ENCODE peak calls at places on chromosomes 5 and 9, in four cellular contexts. Q, G, B and C are unnamed samples. For H3K9me3, the result is how much of the 10 kb centered on the place peaks cover.

GRCh38 chr5:179617930-179618329 is 5.5 kb downstream of the HNRNPH1 start:
- DNase-seq in Q (no peak), B (no peak), G (no peak), C (no peak)

GRCh38 chr5:147963948-147964693 is 57.8 kb upstream of the C5orf46 start:
- DNase-seq in G (no peak), Q (no peak), B (no peak), C (no peak)

GRCh38 chr9:109013678-109014145 is 413 bp upstream of the CTNNAL1 start:
- DNase-seq in G (no peak), Q (no peak), B (no peak), C (no peak)

GRCh38 chr5:122190156-122190555 is 60.8 kb downstream of the ZNF474 start:
- DNase-seq in B (no peak), Q (no peak), G (no peak), C (no peak)

GRCh38 chr9:76701441-76702031 is 62.7 kb upstream of the PCA3 start:
- DNase-seq in Q (no peak), G (no peak), B (no peak), C (no peak)

GRCh38 chr5:62299600-62299999 is 6.4 kb upstream of the KIF2A start:
- DNase-seq in B (peak), Q (no peak), G (no peak), C (no peak)

GRCh38 chr5:148179234-148179824 is 11.0 kb downstream of the SPINK14 start:
- DNase-seq in B (peak), G (no peak), Q (peak), C (no peak)

GRCh38 chr9:110769667-110770066 is 101.1 kb downstream of the MUSK start:
- DNase-seq in Q (no peak), B (no peak), G (no peak), C (peak)

GRCh38 chr5:143506881-143507552 is 103.5 kb upstream of the NR3C1 start:
- DNase-seq in Q (peak), B (no peak), G (no peak), C (no peak)

GRCh38 chr5:136104311-136104975 is 28.2 kb upstream of the SMAD5 start:
- DNase-seq in Q (no peak), B (no peak), G (no peak), C (no peak)

GRCh38 chr5:140565780-140566095 is 1.1 kb downstream of the SLC35A4 start:
- DNase-seq in Q (no peak), B (no peak), G (no peak), C (no peak)

GRCh38 chr9:28720746-28721145 is 1147.5 kb upstream of the C9orf72 start:
- DNase-seq in Q (no peak), G (no peak), B (no peak), C (no peak)

GRCh38 chr5:66744040-66744439 is 147.8 kb downstream of the MAST4 start:
- DNase-seq in Q (no peak), B (no peak), G (peak), C (no peak)

GRCh38 chr9:74499111-74499601 is 2.0 kb downstream of the RORB start:
- DNase-seq in B (no peak), G (no peak), Q (no peak), C (no peak)

GRCh38 chr9:133002147-133003070 is 23.9 kb downstream of the GFI1B start:
- DNase-seq in G (no peak), B (no peak), Q (no peak), C (no peak)

GRCh38 chr9:4657426-4658159 is 4.5 kb upstream of the PLPP6 start:
- DNase-seq in Q (peak), G (no peak), B (no peak), C (no peak)

GRCh38 chr5:138274189-138274853 is at the start of gene GFRA3:
- DNase-seq in G (no peak), Q (no peak), B (peak), C (no peak)

DNA sequence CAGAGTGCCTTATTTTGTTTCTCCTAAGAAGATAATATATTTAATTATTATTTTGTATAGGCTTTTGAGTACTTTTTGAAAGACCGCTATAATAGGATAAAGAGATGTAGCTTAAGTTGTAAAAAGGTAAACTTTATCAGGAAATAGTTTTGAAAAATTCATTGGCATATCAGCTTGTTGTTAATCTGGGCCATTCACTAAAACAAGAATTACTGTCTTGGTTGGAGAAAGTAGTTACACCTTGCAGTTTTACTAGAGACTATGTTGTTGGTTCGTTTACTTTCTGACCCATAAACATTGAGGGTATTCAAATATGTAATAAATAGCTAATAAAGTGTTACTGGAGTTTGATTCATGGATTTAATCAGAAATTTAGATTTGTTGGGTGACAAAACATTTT is 33.7 kb downstream of the TNPO1 start:
- DNase-seq in Q (no peak), B (no peak), G (no peak), C (no peak)
- H3K27ac ChIP-seq in Q (peak), B (no peak), G (no peak), C (no peak)

GRCh38 chr5:180847053-180847452 is 14.0 kb downstream of the ZFP62 start:
- DNase-seq in Q (no peak), B (no peak), G (no peak), C (no peak)

GRCh38 chr5:180848265-180848664 is 12.8 kb downstream of the ZFP62 start:
- DNase-seq in G (no peak), Q (no peak), B (no peak), C (no peak)

GRCh38 chr5:180849827-180850226 is 11.2 kb downstream of the ZFP62 start:
- DNase-seq in Q (no peak), G (no peak), B (no peak), C (no peak)

GRCh38 chr5:180850434-180851078 is 10.5 kb downstream of the ZFP62 start:
- DNase-seq in B (no peak), G (no peak), Q (peak), C (no peak)

DNA sequence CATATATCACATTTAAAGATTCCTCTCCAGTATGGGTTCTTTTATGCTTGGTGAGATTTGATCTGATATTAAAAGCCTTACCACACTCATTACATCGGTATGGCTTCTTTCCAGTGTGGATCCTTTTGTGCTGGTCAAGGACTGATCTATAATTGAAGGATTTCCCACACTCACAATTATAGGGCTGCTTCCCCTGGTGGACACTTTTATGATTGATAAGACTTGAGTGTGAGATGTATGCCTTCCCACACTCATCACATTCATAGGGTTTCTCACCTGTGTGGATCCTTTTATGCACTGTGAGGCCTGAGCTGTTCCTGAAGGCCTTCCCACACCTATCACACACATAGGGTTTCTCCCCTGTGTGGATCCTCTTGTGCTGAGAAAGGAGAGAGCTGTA is 12.2 kb downstream of the ZFP62 start:
- DNase-seq in Q (peak), B (no peak), G (no peak), C (no peak)
- H3K9me3 ChIP-seq in Q (half or more), B (under half), G (under half), C (under half)

GRCh38 chr9:69452110-69452780 is 127.2 kb downstream of the ENTREP1 start:
- DNase-seq in Q (no peak), G (no peak), B (no peak), C (no peak)

GRCh38 chr9:69454327-69454726 is 129.3 kb downstream of the ENTREP1 start:
- DNase-seq in G (no peak), B (no peak), Q (no peak), C (no peak)

GRCh38 chr9:69453746-69454145 is 128.7 kb downstream of the ENTREP1 start:
- DNase-seq in Q (no peak), B (no peak), G (no peak), C (no peak)

GRCh38 chr9:69456201-69456600 is 131.2 kb downstream of the ENTREP1 start:
- DNase-seq in G (no peak), Q (no peak), B (no peak), C (no peak)

GRCh38 chr9:69455311-69455710 is 130.3 kb downstream of the ENTREP1 start:
- DNase-seq in Q (no peak), B (no peak), G (no peak), C (no peak)
- H3K4me3 ChIP-seq in Q (no peak), B (no peak), G (no peak), C (no peak)

DNA sequence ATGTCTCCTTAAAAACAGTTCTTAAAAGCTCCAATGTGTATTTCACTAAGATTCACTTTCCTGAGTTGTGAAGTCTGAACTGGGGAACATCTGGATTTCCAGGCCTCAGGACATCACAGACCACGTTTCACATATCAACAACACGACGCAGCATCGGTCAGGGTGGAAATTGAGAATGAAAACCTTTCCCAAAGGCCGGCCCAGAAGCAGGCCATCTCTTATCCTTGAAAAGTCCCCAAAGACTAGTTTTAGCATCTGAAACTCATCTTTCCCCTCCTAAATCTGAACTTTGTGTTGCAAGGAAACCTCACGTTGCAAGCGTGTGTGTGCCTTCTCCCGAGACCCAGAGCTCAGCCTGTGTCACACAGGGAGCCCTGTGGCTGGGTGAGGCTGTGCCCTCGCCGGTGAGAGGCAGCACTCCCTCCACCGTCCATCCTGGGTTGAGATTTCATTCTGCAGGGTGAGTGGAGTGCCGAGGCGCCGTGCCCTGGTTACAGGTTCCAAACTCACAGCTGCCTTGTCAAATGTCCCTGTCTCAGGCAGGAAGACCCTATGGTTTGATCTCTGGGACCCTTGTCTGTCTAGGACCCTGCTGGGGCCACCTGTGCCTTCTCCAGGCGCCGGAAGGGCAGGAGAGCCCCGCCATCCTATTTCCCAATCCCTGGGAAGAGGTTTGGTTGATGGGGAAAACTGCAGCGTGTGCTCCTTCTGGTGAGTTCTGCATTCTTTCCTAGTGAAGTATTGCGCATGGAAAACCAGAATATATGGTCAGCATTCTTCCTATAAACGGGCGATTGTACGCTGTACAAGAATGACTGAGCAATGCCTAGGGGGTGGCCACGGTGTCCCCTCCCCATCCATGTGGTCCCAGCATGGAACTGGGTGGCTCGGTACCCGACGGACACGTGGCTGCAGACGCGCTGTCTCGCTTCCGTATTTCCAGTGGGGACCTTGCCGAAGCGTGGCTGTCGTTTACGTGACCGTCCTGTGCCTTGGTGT is 96.1 kb upstream of the COL5A1 start:
- DNase-seq in G (peak), Q (no peak), B (no peak), C (no peak)
- H3K27ac ChIP-seq in G (peak), Q (no peak), B (no peak), C (peak)

DNA sequence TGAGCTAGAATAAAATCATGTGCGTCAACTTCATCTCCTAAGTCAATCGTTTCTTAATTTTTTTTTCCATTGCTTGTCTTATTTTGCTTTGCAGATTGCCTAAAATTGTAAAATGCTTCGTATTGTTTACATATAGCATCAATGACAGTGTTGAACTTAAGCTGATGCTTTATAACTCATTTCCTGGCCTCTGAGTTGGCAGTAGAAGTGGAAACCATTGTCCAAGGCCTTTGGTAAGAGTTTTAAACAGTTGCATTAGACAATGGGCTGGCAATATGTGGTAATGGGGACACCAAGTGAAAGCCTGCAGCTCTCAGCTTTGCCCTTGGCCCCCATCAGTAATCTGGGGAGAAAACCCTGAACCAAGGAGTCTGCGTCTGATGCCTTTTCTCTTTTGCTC is 154.8 kb upstream of the GAS1 start:
- DNase-seq in B (no peak), G (no peak), Q (no peak), C (no peak)
- H3K9me3 ChIP-seq in B (under half), G (under half), Q (under half), C (under half)

GRCh38 chr5:57191986-57192385 is 18.1 kb downstream of the GPBP1 start:
- DNase-seq in G (no peak), B (peak), Q (no peak), C (no peak)

GRCh38 chr5:57193757-57194413 is 20.0 kb downstream of the GPBP1 start:
- DNase-seq in G (no peak), Q (no peak), B (peak), C (no peak)

GRCh38 chr5:57191163-57191562 is 17.3 kb downstream of the GPBP1 start:
- DNase-seq in B (no peak), G (no peak), Q (no peak), C (no peak)

GRCh38 chr5:57194653-57195052 is 20.8 kb downstream of the GPBP1 start:
- DNase-seq in Q (no peak), G (no peak), B (no peak), C (no peak)

GRCh38 chr5:57195060-57195459 is 21.2 kb downstream of the GPBP1 start:
- DNase-seq in Q (no peak), B (no peak), G (no peak), C (no peak)
- H3K4me3 ChIP-seq in Q (no peak), B (no peak), G (no peak), C (no peak)

DNA sequence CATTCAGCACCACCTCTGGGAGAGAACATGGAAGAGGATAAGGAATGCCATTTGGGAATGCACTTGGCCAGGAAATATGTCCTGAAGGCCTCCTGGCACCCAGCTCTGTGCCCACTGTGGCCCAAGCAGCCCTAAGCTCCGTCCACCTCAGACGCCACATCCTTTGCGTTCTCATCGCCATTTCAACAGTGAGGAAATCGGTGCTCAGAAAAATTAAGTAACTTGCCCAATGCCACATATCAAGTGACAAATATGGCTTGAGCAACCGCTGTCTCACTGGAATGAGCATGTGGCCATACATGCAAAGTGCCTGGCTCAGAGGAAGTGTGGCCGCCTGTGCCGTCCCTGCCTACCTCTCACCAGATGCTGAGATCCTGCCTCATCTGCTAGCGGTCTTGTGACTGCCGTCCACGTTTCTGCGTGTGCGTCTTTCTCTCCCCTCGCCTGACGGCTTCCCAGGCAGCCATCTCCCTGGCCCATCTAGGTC is 984 bp upstream of the DOK3 start:
- DNase-seq in Q (no peak), B (no peak), G (no peak), C (no peak)
- H3K27ac ChIP-seq in Q (no peak), B (no peak), G (no peak), C (no peak)

GRCh38 chr9:127777368-127777960 is 1.0 kb downstream of the SH2D3C start:
- DNase-seq in B (peak), Q (no peak), G (no peak), C (no peak)

GRCh38 chr9:127779136-127779981 is 893 bp upstream of the SH2D3C start:
- DNase-seq in Q (no peak), G (no peak), B (peak), C (no peak)

GRCh38 chr9:127781821-127782220 is 3.4 kb upstream of the SH2D3C start:
- DNase-seq in G (no peak), B (no peak), Q (no peak), C (no peak)

GRCh38 chr9:127778280-127779135 is at the start of gene SH2D3C:
- DNase-seq in Q (no peak), G (peak), B (peak), C (no peak)

GRCh38 chr9:127780126-127780885 is 1.8 kb upstream of the SH2D3C start:
- DNase-seq in G (no peak), B (no peak), Q (no peak), C (no peak)
- H3K9me3 ChIP-seq in G (under half), B (under half), Q (under half), C (under half)